ENCODE peak calls at places on chromosomes 3 and 15, in five cellular contexts. I is AG04450, B is DND-41, G is retinal pigment epithelial cell, D is cardiac fibroblast. O is an unnamed sample.

GRCh38 chr3:119937229-119937628 is 155.3 kb downstream of the NR1I2 start:
- DNase-seq in I (no peak), B (peak), G (no peak), D (no peak), O (peak)

GRCh38 chr3:99776516-99777209 is 41.0 kb upstream of the CMSS1 start:
- DNase-seq in I (no peak), B (no peak), G (no peak), D (no peak), O (no peak)

GRCh38 chr3:66472313-66473134 is 28.3 kb downstream of the LRIG1 start:
- DNase-seq in I (no peak), B (no peak), G (no peak), D (peak), O (no peak)

GRCh38 chr3:42635111-42635510 is 18.4 kb upstream of the ZBTB47 start:
- DNase-seq in I (no peak), B (no peak), G (no peak), D (peak), O (peak)

GRCh38 chr3:158091526-158091925 is 14.7 kb downstream of the SHOX2 start:
- DNase-seq in I (no peak), B (no peak), G (no peak), D (peak), O (no peak)

GRCh38 chr3:114939920-114940319 is 207.2 kb downstream of the ZBTB20 start:
- DNase-seq in I (no peak), B (no peak), G (no peak), D (no peak), O (no peak)

GRCh38 chr15:66178531-66178910 is 75.0 kb downstream of the MEGF11 start:
- DNase-seq in I (no peak), B (no peak), G (no peak), D (no peak), O (no peak)

GRCh38 chr3:45546636-45547201 is 47.8 kb upstream of the LIMD1 start:
- DNase-seq in I (no peak), B (peak), G (peak), D (no peak), O (no peak)

DNA sequence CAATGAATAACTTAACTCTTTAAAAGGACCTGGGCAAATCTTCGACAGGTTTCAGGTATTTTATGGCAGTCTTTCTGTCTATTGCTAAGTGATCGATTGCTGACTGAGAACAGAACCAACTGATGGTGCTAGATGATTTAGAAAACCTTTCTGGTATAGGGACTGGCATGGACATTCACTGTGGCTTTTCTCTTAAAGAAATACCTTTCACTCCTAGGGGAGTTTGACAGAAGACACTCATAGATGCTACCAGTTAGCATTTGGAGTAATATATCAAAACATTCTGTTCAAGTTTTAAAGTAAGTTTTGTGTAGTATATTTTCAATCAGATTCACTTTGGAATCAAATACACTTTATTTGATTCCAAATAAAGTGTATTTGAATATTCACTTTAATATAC is 692 bp downstream of the PPARG start:
- DNase-seq in I (no peak), B (no peak), G (no peak), D (no peak), O (no peak)
- H3K4me3 ChIP-seq in I (peak), B (no peak), G (peak), D (peak), O (no peak)

DNA sequence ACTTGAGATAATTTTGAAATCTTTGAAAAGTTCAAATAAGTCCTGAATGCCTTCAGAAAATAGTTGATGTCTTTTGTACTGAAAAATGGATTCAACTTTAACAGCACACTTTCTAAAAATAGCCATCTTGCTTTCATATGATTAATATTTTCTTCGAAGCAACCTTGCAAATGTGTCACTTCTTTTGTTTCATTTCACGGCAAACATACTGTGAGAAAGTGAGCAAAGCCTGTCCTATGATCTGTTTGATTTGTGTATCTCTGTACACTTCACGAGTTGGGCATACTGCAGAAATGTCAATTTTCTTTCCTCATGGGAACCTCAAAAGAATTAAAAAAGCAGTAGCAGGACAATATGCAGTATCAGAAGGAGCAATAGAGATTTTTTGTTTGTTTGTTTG is 571.8 kb downstream of the NAALADL2 start:
- DNase-seq in I (no peak), B (no peak), G (no peak), D (peak), O (no peak)
- H3K4me3 ChIP-seq in I (no peak), B (no peak), G (no peak), D (no peak), O (no peak)

GRCh38 chr3:127330385-127330784 is 42.5 kb upstream of the PRR20G start:
- DNase-seq in I (no peak), B (no peak), G (no peak), D (no peak), O (no peak)
- H3K4me3 ChIP-seq in I (no peak), B (no peak), G (no peak), D (no peak), O (no peak)

GRCh38 chr15:81485806-81486205 is 111.8 kb upstream of the TMC3 start:
- DNase-seq in I (no peak), B (no peak), G (no peak), D (no peak), O (no peak)

GRCh38 chr15:81481326-81481725 is 107.3 kb upstream of the TMC3 start:
- DNase-seq in I (no peak), B (no peak), G (no peak), D (no peak), O (no peak)

GRCh38 chr15:81483496-81483895 is 109.5 kb upstream of the TMC3 start:
- DNase-seq in I (no peak), B (no peak), G (no peak), D (no peak), O (no peak)

GRCh38 chr15:81480645-81481053 is 106.6 kb upstream of the TMC3 start:
- DNase-seq in I (peak), B (peak), G (peak), D (peak), O (peak)

DNA sequence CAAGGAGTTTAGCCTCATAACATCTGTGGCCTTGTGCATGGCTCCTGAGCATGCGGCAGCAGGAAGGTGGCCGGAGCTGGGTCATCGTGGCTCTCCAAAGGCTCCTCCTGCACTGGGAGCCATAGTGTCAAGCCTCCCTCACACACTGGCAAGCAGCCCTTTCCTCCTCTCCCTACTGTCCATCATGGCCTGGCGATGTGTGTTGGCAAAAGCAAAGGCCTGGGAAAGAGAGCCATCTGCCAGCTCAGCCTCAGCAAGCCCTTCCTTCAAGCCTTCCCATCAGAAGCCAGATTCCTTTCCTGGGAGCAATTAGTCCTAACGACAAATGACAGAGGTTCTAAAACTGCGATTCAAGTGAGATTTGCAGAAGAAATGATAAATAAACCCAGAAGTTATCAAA is 110.1 kb upstream of the TMC3 start:
- DNase-seq in I (no peak), B (no peak), G (no peak), D (no peak), O (no peak)
- H3K4me3 ChIP-seq in I (no peak), B (no peak), G (no peak), D (no peak), O (no peak)

GRCh38 chr3:134468519-134468918 is 17.3 kb downstream of the ANAPC13 start:
- DNase-seq in I (no peak), B (no peak), G (no peak), D (no peak), O (no peak)
- H3K4me3 ChIP-seq in I (no peak), B (no peak), G (no peak), D (no peak), O (no peak)

O was measured in Jurkat, Clone E6-1.